ENCODE peak calls at places on chromosomes 6 and 20, in eight cellular contexts. One of them, this sample, is unnamed.

GRCh38 chr6:11363881-11364576 is 131.6 kb upstream of the NEDD9 start:
- DNase-seq in lower lobe of right lung: no peak
- DNase-seq in heart left ventricle: no peak
- DNase-seq in activated CD8-positive, alpha-beta T cell treated with anti-CD3 and anti-CD28 coated beads for 36 hours: peak
- DNase-seq in T-cell: no peak
- DNase-seq in left colon: no peak
- DNase-seq in mesendoderm: no peak
- DNase-seq in IMR-90: no peak
- DNase-seq in this sample: no peak

GRCh38 chr6:3731700-3732099 is 19.8 kb downstream of the PXDC1 start:
- DNase-seq in IMR-90: no peak
- DNase-seq in heart left ventricle: no peak
- DNase-seq in mesendoderm: no peak
- DNase-seq in lower lobe of right lung: no peak
- DNase-seq in activated CD8-positive, alpha-beta T cell treated with anti-CD3 and anti-CD28 coated beads for 36 hours: no peak
- DNase-seq in left colon: no peak
- DNase-seq in T-cell: no peak
- DNase-seq in this sample: no peak

GRCh38 chr20:37392441-37393195 is 46.7 kb downstream of the SRC start:
- DNase-seq in heart left ventricle: no peak
- DNase-seq in left colon: no peak
- DNase-seq in mesendoderm: peak
- DNase-seq in lower lobe of right lung: peak
- DNase-seq in T-cell: no peak
- DNase-seq in activated CD8-positive, alpha-beta T cell treated with anti-CD3 and anti-CD28 coated beads for 36 hours: peak
- DNase-seq in IMR-90: no peak
- DNase-seq in this sample: no peak

GRCh38 chr6:150352321-150353296 is 16.2 kb upstream of the IYD start:
- DNase-seq in T-cell: no peak
- DNase-seq in heart left ventricle: no peak
- DNase-seq in activated CD8-positive, alpha-beta T cell treated with anti-CD3 and anti-CD28 coated beads for 36 hours: peak
- DNase-seq in mesendoderm: no peak
- DNase-seq in lower lobe of right lung: no peak
- DNase-seq in left colon: no peak
- DNase-seq in IMR-90: peak
- DNase-seq in this sample: no peak

GRCh38 chr20:50175938-50176933 is 14.4 kb upstream of the CEBPB start:
- DNase-seq in heart left ventricle: no peak
- DNase-seq in mesendoderm: no peak
- DNase-seq in lower lobe of right lung: no peak
- DNase-seq in left colon: no peak
- DNase-seq in activated CD8-positive, alpha-beta T cell treated with anti-CD3 and anti-CD28 coated beads for 36 hours: no peak
- DNase-seq in T-cell: no peak
- DNase-seq in IMR-90: no peak
- DNase-seq in this sample: no peak

GRCh38 chr20:35478804-35479472 is 23.5 kb downstream of the CEP250 start:
- DNase-seq in IMR-90: no peak
- DNase-seq in activated CD8-positive, alpha-beta T cell treated with anti-CD3 and anti-CD28 coated beads for 36 hours: peak
- DNase-seq in heart left ventricle: no peak
- DNase-seq in lower lobe of right lung: no peak
- DNase-seq in left colon: no peak
- DNase-seq in T-cell: peak
- DNase-seq in mesendoderm: peak
- DNase-seq in this sample: no peak

GRCh38 chr6:15086273-15087158 is 159.4 kb upstream of the JARID2 start:
- DNase-seq in left colon: peak
- DNase-seq in IMR-90: no peak
- DNase-seq in mesendoderm: no peak
- DNase-seq in T-cell: no peak
- DNase-seq in heart left ventricle: no peak
- DNase-seq in lower lobe of right lung: no peak
- DNase-seq in activated CD8-positive, alpha-beta T cell treated with anti-CD3 and anti-CD28 coated beads for 36 hours: no peak
- DNase-seq in this sample: no peak

GRCh38 chr6:152273002-152273401 is 364.2 kb downstream of the SYNE1 start:
- DNase-seq in activated CD8-positive, alpha-beta T cell treated with anti-CD3 and anti-CD28 coated beads for 36 hours: no peak
- DNase-seq in IMR-90: peak
- DNase-seq in lower lobe of right lung: no peak
- DNase-seq in heart left ventricle: no peak
- DNase-seq in mesendoderm: no peak
- DNase-seq in left colon: peak
- DNase-seq in T-cell: no peak
- DNase-seq in this sample: no peak

GRCh38 chr20:60905919-60906318 is 346.1 kb upstream of the CDH4 start:
- DNase-seq in left colon: no peak
- DNase-seq in T-cell: no peak
- DNase-seq in activated CD8-positive, alpha-beta T cell treated with anti-CD3 and anti-CD28 coated beads for 36 hours: no peak
- DNase-seq in IMR-90: no peak
- DNase-seq in heart left ventricle: no peak
- DNase-seq in lower lobe of right lung: no peak
- DNase-seq in mesendoderm: no peak
- DNase-seq in this sample: no peak

GRCh38 chr6:108165714-108166663 is at the start of gene NR2E1:
- DNase-seq in heart left ventricle: no peak
- DNase-seq in activated CD8-positive, alpha-beta T cell treated with anti-CD3 and anti-CD28 coated beads for 36 hours: peak
- DNase-seq in T-cell: no peak
- DNase-seq in mesendoderm: no peak
- DNase-seq in lower lobe of right lung: no peak
- DNase-seq in IMR-90: peak
- DNase-seq in left colon: no peak
- DNase-seq in this sample: no peak

GRCh38 chr6:12417191-12417590 is 127.0 kb downstream of the EDN1 start:
- DNase-seq in mesendoderm: no peak
- DNase-seq in left colon: no peak
- DNase-seq in heart left ventricle: no peak
- DNase-seq in IMR-90: no peak
- DNase-seq in activated CD8-positive, alpha-beta T cell treated with anti-CD3 and anti-CD28 coated beads for 36 hours: no peak
- DNase-seq in lower lobe of right lung: no peak
- DNase-seq in T-cell: no peak
- DNase-seq in this sample: no peak

GRCh38 chr6:97174471-97174870 is 108.5 kb downstream of the MMS22L start:
- DNase-seq in mesendoderm: peak
- DNase-seq in left colon: no peak
- DNase-seq in heart left ventricle: no peak
- DNase-seq in IMR-90: no peak
- DNase-seq in activated CD8-positive, alpha-beta T cell treated with anti-CD3 and anti-CD28 coated beads for 36 hours: no peak
- DNase-seq in lower lobe of right lung: no peak
- DNase-seq in T-cell: no peak
- DNase-seq in this sample: no peak

GRCh38 chr6:151179321-151179720 is 60.4 kb upstream of the AKAP12 start:
- DNase-seq in mesendoderm: no peak
- DNase-seq in left colon: no peak
- DNase-seq in activated CD8-positive, alpha-beta T cell treated with anti-CD3 and anti-CD28 coated beads for 36 hours: no peak
- DNase-seq in IMR-90: peak
- DNase-seq in T-cell: no peak
- DNase-seq in lower lobe of right lung: no peak
- DNase-seq in heart left ventricle: no peak
- DNase-seq in this sample: no peak

GRCh38 chr6:157974341-157974894 is 7.2 kb upstream of the SYNJ2 start:
- DNase-seq in left colon: no peak
- DNase-seq in IMR-90: peak
- DNase-seq in T-cell: no peak
- DNase-seq in activated CD8-positive, alpha-beta T cell treated with anti-CD3 and anti-CD28 coated beads for 36 hours: no peak
- DNase-seq in heart left ventricle: no peak
- DNase-seq in mesendoderm: peak
- DNase-seq in lower lobe of right lung: no peak
- DNase-seq in this sample: no peak

GRCh38 chr20:10626896-10627295 is 46.9 kb downstream of the JAG1 start:
- DNase-seq in heart left ventricle: no peak
- DNase-seq in mesendoderm: no peak
- DNase-seq in activated CD8-positive, alpha-beta T cell treated with anti-CD3 and anti-CD28 coated beads for 36 hours: no peak
- DNase-seq in IMR-90: no peak
- DNase-seq in left colon: no peak
- DNase-seq in lower lobe of right lung: no peak
- DNase-seq in T-cell: no peak
- DNase-seq in this sample: no peak

GRCh38 chr6:111122458-111123286 is 35.4 kb downstream of the SLC16A10 start:
- DNase-seq in activated CD8-positive, alpha-beta T cell treated with anti-CD3 and anti-CD28 coated beads for 36 hours: peak
- DNase-seq in heart left ventricle: no peak
- DNase-seq in mesendoderm: no peak
- DNase-seq in IMR-90: no peak
- DNase-seq in T-cell: no peak
- DNase-seq in left colon: no peak
- DNase-seq in lower lobe of right lung: no peak
- DNase-seq in this sample: no peak

GRCh38 chr6:143842468-143842901 is 653 bp upstream of the LTV1 start:
- DNase-seq in IMR-90: peak
- DNase-seq in activated CD8-positive, alpha-beta T cell treated with anti-CD3 and anti-CD28 coated beads for 36 hours: no peak
- DNase-seq in mesendoderm: no peak
- DNase-seq in lower lobe of right lung: no peak
- DNase-seq in heart left ventricle: no peak
- DNase-seq in T-cell: no peak
- DNase-seq in left colon: no peak
- DNase-seq in this sample: no peak

GRCh38 chr20:37915434-37915787 is 12.5 kb downstream of the VSTM2L start:
- DNase-seq in left colon: no peak
- DNase-seq in activated CD8-positive, alpha-beta T cell treated with anti-CD3 and anti-CD28 coated beads for 36 hours: no peak
- DNase-seq in mesendoderm: no peak
- DNase-seq in heart left ventricle: no peak
- DNase-seq in lower lobe of right lung: no peak
- DNase-seq in IMR-90: no peak
- DNase-seq in T-cell: no peak
- DNase-seq in this sample: no peak

GRCh38 chr20:878511-879307 is 37.4 kb downstream of the ANGPT4 start:
- DNase-seq in heart left ventricle: no peak
- DNase-seq in IMR-90: peak
- DNase-seq in T-cell: no peak
- DNase-seq in left colon: no peak
- DNase-seq in mesendoderm: peak
- DNase-seq in activated CD8-positive, alpha-beta T cell treated with anti-CD3 and anti-CD28 coated beads for 36 hours: peak
- DNase-seq in lower lobe of right lung: no peak
- DNase-seq in this sample: peak

GRCh38 chr20:53078761-53079482 is 106.8 kb downstream of the TSHZ2 start:
- DNase-seq in IMR-90: no peak
- DNase-seq in mesendoderm: no peak
- DNase-seq in T-cell: no peak
- DNase-seq in activated CD8-positive, alpha-beta T cell treated with anti-CD3 and anti-CD28 coated beads for 36 hours: no peak
- DNase-seq in lower lobe of right lung: no peak
- DNase-seq in left colon: no peak
- DNase-seq in heart left ventricle: no peak
- DNase-seq in this sample: no peak

GRCh38 chr6:42292002-42292735 is 74.5 kb upstream of the MRPS10 start:
- DNase-seq in activated CD8-positive, alpha-beta T cell treated with anti-CD3 and anti-CD28 coated beads for 36 hours: peak
- DNase-seq in lower lobe of right lung: no peak
- DNase-seq in T-cell: no peak
- DNase-seq in IMR-90: peak
- DNase-seq in left colon: no peak
- DNase-seq in heart left ventricle: no peak
- DNase-seq in mesendoderm: no peak
- DNase-seq in this sample: no peak

GRCh38 chr6:96834070-96834469 is 3.2 kb downstream of the GPR63 start:
- DNase-seq in left colon: no peak
- DNase-seq in T-cell: no peak
- DNase-seq in lower lobe of right lung: no peak
- DNase-seq in heart left ventricle: no peak
- DNase-seq in IMR-90: no peak
- DNase-seq in mesendoderm: no peak
- DNase-seq in activated CD8-positive, alpha-beta T cell treated with anti-CD3 and anti-CD28 coated beads for 36 hours: no peak
- DNase-seq in this sample: no peak

GRCh38 chr6:32763417-32763816 is at the start of gene HLA-DQB2:
- DNase-seq in mesendoderm: no peak
- DNase-seq in lower lobe of right lung: no peak
- DNase-seq in activated CD8-positive, alpha-beta T cell treated with anti-CD3 and anti-CD28 coated beads for 36 hours: no peak
- DNase-seq in heart left ventricle: no peak
- DNase-seq in T-cell: no peak
- DNase-seq in left colon: no peak
- DNase-seq in IMR-90: no peak
- DNase-seq in this sample: no peak

GRCh38 chr6:129200151-129200550 is 317.2 kb downstream of the LAMA2 start:
- DNase-seq in IMR-90: no peak
- DNase-seq in T-cell: no peak
- DNase-seq in mesendoderm: no peak
- DNase-seq in heart left ventricle: no peak
- DNase-seq in activated CD8-positive, alpha-beta T cell treated with anti-CD3 and anti-CD28 coated beads for 36 hours: no peak
- DNase-seq in lower lobe of right lung: no peak
- DNase-seq in left colon: no peak
- DNase-seq in this sample: no peak

GRCh38 chr6:158631678-158632537 is 12.6 kb downstream of the DYNLT1 start:
- DNase-seq in mesendoderm: no peak
- DNase-seq in lower lobe of right lung: no peak
- DNase-seq in activated CD8-positive, alpha-beta T cell treated with anti-CD3 and anti-CD28 coated beads for 36 hours: no peak
- DNase-seq in IMR-90: peak
- DNase-seq in left colon: peak
- DNase-seq in heart left ventricle: peak
- DNase-seq in T-cell: no peak
- DNase-seq in this sample: no peak

GRCh38 chr6:111871725-111872520 is 1.3 kb downstream of the FYN start:
- DNase-seq in activated CD8-positive, alpha-beta T cell treated with anti-CD3 and anti-CD28 coated beads for 36 hours: peak
- DNase-seq in lower lobe of right lung: no peak
- DNase-seq in T-cell: peak
- DNase-seq in left colon: no peak
- DNase-seq in IMR-90: peak
- DNase-seq in heart left ventricle: peak
- DNase-seq in mesendoderm: peak
- DNase-seq in this sample: peak

GRCh38 chr6:30349411-30350177 is 4.6 kb downstream of the RPP21 start:
- DNase-seq in heart left ventricle: no peak
- DNase-seq in activated CD8-positive, alpha-beta T cell treated with anti-CD3 and anti-CD28 coated beads for 36 hours: no peak
- DNase-seq in lower lobe of right lung: no peak
- DNase-seq in left colon: no peak
- DNase-seq in mesendoderm: no peak
- DNase-seq in IMR-90: no peak
- DNase-seq in T-cell: no peak
- DNase-seq in this sample: no peak

GRCh38 chr20:33291830-33292355 is 8.9 kb downstream of the BPIFB1 start:
- DNase-seq in activated CD8-positive, alpha-beta T cell treated with anti-CD3 and anti-CD28 coated beads for 36 hours: peak
- DNase-seq in IMR-90: no peak
- DNase-seq in heart left ventricle: no peak
- DNase-seq in left colon: no peak
- DNase-seq in lower lobe of right lung: peak
- DNase-seq in mesendoderm: peak
- DNase-seq in T-cell: peak
- DNase-seq in this sample: peak

GRCh38 chr6:48186746-48187145 is 75.7 kb upstream of the PTCHD4 start:
- DNase-seq in heart left ventricle: no peak
- DNase-seq in mesendoderm: no peak
- DNase-seq in T-cell: no peak
- DNase-seq in activated CD8-positive, alpha-beta T cell treated with anti-CD3 and anti-CD28 coated beads for 36 hours: no peak
- DNase-seq in lower lobe of right lung: no peak
- DNase-seq in left colon: no peak
- DNase-seq in IMR-90: no peak
- DNase-seq in this sample: no peak

GRCh38 chr20:43761396-43762340 is 34.9 kb upstream of the GTSF1L start:
- DNase-seq in T-cell: no peak
- DNase-seq in activated CD8-positive, alpha-beta T cell treated with anti-CD3 and anti-CD28 coated beads for 36 hours: no peak
- DNase-seq in left colon: no peak
- DNase-seq in heart left ventricle: no peak
- DNase-seq in lower lobe of right lung: no peak
- DNase-seq in mesendoderm: no peak
- DNase-seq in IMR-90: no peak
- DNase-seq in this sample: no peak

GRCh38 chr20:32098786-32099185 is 10.7 kb upstream of the TM9SF4 start:
- DNase-seq in T-cell: no peak
- DNase-seq in IMR-90: no peak
- DNase-seq in mesendoderm: no peak
- DNase-seq in activated CD8-positive, alpha-beta T cell treated with anti-CD3 and anti-CD28 coated beads for 36 hours: no peak
- DNase-seq in heart left ventricle: no peak
- DNase-seq in left colon: no peak
- DNase-seq in lower lobe of right lung: no peak
- DNase-seq in this sample: no peak

GRCh38 chr20:49270177-49270576 is 7.7 kb downstream of the ZNFX1 start:
- DNase-seq in activated CD8-positive, alpha-beta T cell treated with anti-CD3 and anti-CD28 coated beads for 36 hours: no peak
- DNase-seq in mesendoderm: no peak
- DNase-seq in lower lobe of right lung: no peak
- DNase-seq in IMR-90: peak
- DNase-seq in T-cell: no peak
- DNase-seq in left colon: no peak
- DNase-seq in heart left ventricle: no peak
- DNase-seq in this sample: no peak

GRCh38 chr20:5030348-5031205 is 29.3 kb upstream of the SLC23A2 start:
- DNase-seq in T-cell: no peak
- DNase-seq in mesendoderm: no peak
- DNase-seq in heart left ventricle: no peak
- DNase-seq in left colon: no peak
- DNase-seq in lower lobe of right lung: no peak
- DNase-seq in activated CD8-positive, alpha-beta T cell treated with anti-CD3 and anti-CD28 coated beads for 36 hours: no peak
- DNase-seq in IMR-90: no peak
- DNase-seq in this sample: no peak

GRCh38 chr6:112571886-112572285 is 224.8 kb downstream of the RFPL4B start:
- DNase-seq in activated CD8-positive, alpha-beta T cell treated with anti-CD3 and anti-CD28 coated beads for 36 hours: no peak
- DNase-seq in lower lobe of right lung: no peak
- DNase-seq in T-cell: no peak
- DNase-seq in left colon: no peak
- DNase-seq in IMR-90: peak
- DNase-seq in heart left ventricle: no peak
- DNase-seq in mesendoderm: no peak
- DNase-seq in this sample: no peak